ENCODE peak calls at places on chromosomes 1 and 21, in four cellular contexts. W is WTC11, M is K562, J is HepG2. C is an unnamed sample.

GRCh38 chr21:44964381-44964780 is 24.6 kb downstream of the SLX9 start:
- DNase-seq in M (no peak), W (no peak), J (no peak), C (no peak)

GRCh38 chr1:21773585-21773984 is 9.4 kb downstream of the USP48 start:
- DNase-seq in W (no peak), M (no peak), J (no peak), C (no peak)

GRCh38 chr1:209456878-209457277 is 126.6 kb upstream of the CAMK1G start:
- DNase-seq in M (no peak), J (no peak), W (no peak), C (no peak)

GRCh38 chr1:202107321-202107761 is 15.4 kb upstream of the GPR37L1 start:
- DNase-seq in J (no peak), M (no peak), W (no peak), C (no peak)

GRCh38 chr1:42533101-42533863 is 70.2 kb downstream of the CCDC30 start:
- DNase-seq in J (no peak), M (no peak), W (no peak), C (no peak)

GRCh38 chr1:226186124-226187018 is at the start of gene ACBD3:
- DNase-seq in J (peak; percentile 85), W (peak; percentile 82), M (peak; percentile 93), C (peak; percentile 96)

GRCh38 chr1:91828007-91828321 is 58.0 kb downstream of the TGFBR3 start:
- DNase-seq in M (no peak), J (no peak), W (no peak), C (no peak)

GRCh38 chr1:17565551-17565971 is 26.1 kb downstream of the ARHGEF10L start:
- DNase-seq in J (no peak), M (no peak), W (peak; percentile 53), C (no peak)

GRCh38 chr1:119816407-119816806 is 5.1 kb upstream of the REG4 start:
- DNase-seq in M (no peak), W (no peak), J (peak; percentile 87), C (no peak)

GRCh38 chr1:8330271-8331125 is 12.6 kb downstream of the SLC45A1 start:
- DNase-seq in M (no peak), W (no peak), J (no peak), C (no peak)

GRCh38 chr21:41406340-41406739 is 19.7 kb upstream of the MX1 start:
- DNase-seq in W (no peak), M (no peak), J (no peak), C (no peak)

GRCh38 chr1:32539584-32540571 is 651 bp downstream of the ZBTB8A start:
- DNase-seq in J (no peak), M (peak; percentile 47), W (peak; percentile 54), C (peak; percentile 66)
- TF ChIP-seq SP1 in J (no peak), M (no peak), W (no peak), C (no peak)

DNA sequence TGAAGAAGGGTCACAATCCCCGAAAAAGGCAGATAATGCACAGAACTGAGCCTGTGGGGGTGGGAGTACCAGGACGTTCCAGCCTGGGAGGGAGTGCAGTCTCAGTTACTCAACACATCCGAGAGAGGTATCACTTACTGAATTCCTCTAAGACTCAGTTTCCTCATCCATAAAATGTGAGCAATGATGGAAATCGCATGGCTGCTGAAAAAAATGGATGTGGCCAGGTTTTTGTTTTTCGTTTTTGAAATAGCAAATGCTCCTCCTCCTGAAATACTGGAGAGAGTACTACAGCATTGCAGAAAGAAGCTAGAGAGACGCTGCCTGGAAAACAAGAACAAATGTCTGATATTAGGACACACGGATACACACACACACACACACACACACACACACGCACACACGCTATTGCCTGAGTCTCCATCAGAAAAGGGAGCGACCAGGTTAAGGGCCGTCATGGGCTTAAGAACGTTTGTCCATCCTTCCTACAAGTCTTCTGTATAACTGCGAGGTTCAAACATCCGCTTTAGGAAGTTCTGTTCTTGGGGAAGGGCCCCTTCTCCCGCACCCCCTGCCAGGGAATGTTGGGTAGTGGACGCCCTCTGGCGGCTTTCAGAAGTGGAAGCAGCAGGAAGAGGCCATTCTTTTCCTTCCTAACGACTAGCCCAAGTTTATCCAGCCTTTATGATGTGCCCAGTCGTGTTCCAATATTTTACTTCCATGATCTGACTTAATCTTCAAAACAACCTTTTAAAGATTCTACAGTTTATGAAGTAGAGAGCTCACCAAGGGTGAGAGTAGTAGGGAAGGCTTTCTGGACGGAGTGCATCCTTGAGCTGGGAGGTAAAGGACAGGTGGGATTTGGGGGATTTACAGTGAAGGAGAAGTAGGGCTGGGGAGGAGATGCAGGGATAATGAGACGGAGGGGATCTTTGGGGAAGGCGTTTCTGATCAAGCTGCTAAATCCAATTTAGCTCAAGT is 699 bp upstream of the NES start:
- DNase-seq in W (peak; percentile 77), J (peak; percentile 72), M (peak; percentile 80), C (peak; percentile 80)
- TF ChIP-seq ELF4 in W (no peak), J (no peak), M (no peak), C (no peak)

GRCh38 chr1:31487894-31488293 is 74.9 kb downstream of the SERINC2 start:
- DNase-seq in M (no peak), J (no peak), W (no peak), C (no peak)

GRCh38 chr1:31482478-31483011 is 69.5 kb downstream of the SERINC2 start:
- DNase-seq in W (no peak), J (no peak), M (no peak), C (no peak)

GRCh38 chr1:31487143-31487542 is 74.1 kb downstream of the SERINC2 start:
- DNase-seq in J (no peak), W (no peak), M (no peak), C (no peak)

GRCh38 chr1:31479801-31480200 is 66.8 kb downstream of the SERINC2 start:
- DNase-seq in M (no peak), J (no peak), W (no peak), C (no peak)

DNA sequence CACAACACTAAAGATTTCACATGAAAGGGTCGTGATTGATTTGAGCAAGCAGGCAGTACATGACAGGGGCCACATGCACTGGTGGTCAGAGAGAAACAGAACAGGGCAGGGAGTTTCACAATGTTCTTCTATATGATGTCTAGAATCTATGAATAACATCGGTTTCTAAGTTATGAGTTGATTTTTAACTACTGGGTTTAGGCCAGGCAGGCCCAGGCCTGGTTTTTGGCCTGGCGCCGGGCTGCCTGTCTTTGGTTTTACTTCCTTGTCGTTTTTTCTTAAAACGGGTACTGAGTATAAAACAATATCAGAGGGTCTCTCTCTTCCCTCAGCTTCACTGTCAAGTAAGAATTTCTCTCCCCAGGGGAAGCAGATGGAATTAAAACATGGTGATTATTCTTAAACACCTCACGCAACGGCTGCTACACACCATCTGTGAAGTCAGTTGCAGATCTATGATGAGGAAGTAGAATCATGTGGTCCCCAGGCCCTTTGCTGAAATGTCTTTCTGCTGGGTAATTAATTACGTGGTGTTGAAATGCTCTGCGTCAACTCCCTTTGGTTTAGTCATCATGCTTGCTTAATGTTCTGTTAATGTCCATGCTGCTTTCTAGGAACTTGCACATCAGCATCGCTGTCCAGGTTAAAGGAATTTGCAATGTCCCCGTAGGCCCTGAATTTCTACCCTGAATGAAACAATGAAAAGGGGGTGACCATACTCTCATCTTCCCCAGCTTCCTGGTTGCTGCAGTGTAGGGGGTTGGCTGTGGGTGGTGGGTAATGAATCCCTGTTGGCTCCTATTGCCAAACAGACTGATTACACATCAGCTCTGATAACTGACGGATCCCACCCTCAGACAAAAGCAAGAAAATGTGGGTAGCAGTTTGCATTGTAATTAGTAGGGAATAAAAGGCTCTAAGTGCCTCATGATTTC is 70.3 kb downstream of the SERINC2 start:
- DNase-seq in W (no peak), J (no peak), M (no peak), C (no peak)
- TF ChIP-seq SP1 in W (no peak), J (no peak), M (no peak), C (no peak)

GRCh38 chr1:193058529-193059281 is 455 bp downstream of the UCHL5 start:
- DNase-seq in J (peak; percentile 35), M (peak; percentile 52), W (peak; percentile 12), C (peak; percentile 40)

GRCh38 chr1:193062698-193063463 is 3.5 kb downstream of the RO60 start:
- DNase-seq in W (no peak), M (no peak), J (no peak), C (no peak)

GRCh38 chr1:193065954-193066353 is 6.5 kb downstream of the RO60 start:
- DNase-seq in J (no peak), W (no peak), M (peak; percentile 14), C (no peak)

GRCh38 chr1:193059282-193060225 is at the start of the genes RO60 and UCHL5:
- DNase-seq in M (peak; percentile 95), W (peak; percentile 95), J (peak; percentile 97), C (peak; percentile 92)

GRCh38 chr1:193060938-193061337 is 1.5 kb downstream of the RO60 start:
- DNase-seq in J (no peak), M (peak; percentile 36), W (no peak), C (peak; percentile 21)
- TF ChIP-seq ELF4 in J (no peak), M (no peak), W (no peak), C (no peak)

DNA sequence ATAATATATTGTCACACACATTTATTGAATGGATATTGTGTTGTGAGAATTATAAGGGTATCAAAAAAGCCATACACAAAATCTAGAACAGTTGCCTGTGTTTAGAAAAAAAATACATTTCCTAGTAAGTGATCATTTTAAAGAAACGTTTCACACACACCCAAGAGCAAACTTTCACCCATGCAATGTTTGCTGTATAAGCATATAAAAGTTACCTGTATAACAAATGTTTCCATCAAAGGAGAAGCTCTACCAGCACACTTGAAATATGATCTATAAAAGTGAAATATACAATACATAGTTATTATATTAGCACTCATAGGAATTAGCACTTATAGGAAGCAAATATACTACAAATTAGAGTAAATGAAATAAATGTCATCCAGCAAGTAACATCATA is 1098.1 kb downstream of the NCAM2 start:
- DNase-seq in W (no peak), J (no peak), M (no peak), C (no peak)
- TF ChIP-seq SP1 in W (no peak), J (no peak), M (no peak), C (no peak)